ENCODE peak calls at places on chromosome 16, in four cellular contexts. X is PC-9, O is HCT116, W is H1. J is an unnamed sample.
A peak's percentile ranks its signal among the peaks of the same experiment; 100 is the strongest.

GRCh38 chr16:49720225-49720624 is 135.7 kb downstream of the ZNF423 start:
- DNase-seq in X (no peak), O (no peak), W (no peak), J (no peak)

GRCh38 chr16:20897253-20897896 is 2.8 kb downstream of the DCUN1D3 start:
- DNase-seq in X (no peak), O (no peak), W (no peak), J (peak; percentile 71)

GRCh38 chr16:1749152-1750117 is 21.9 kb downstream of the NME3 start:
- DNase-seq in X (no peak), O (no peak), W (no peak), J (peak; percentile 14)

GRCh38 chr16:50603206-50604064 is 55.2 kb downstream of the NKD1 start:
- DNase-seq in X (no peak), O (no peak), W (no peak), J (peak; percentile 60)

GRCh38 chr16:14301150-14302030 is 230.3 kb downstream of the MRTFB start:
- DNase-seq in X (peak; percentile 73), O (no peak), W (no peak), J (no peak)

GRCh38 chr16:8634991-8635736 is 13.7 kb downstream of the METTL22 start:
- DNase-seq in X (no peak), O (no peak), W (peak; percentile 43), J (peak; percentile 13)

GRCh38 chr16:23081675-23082119 is 67.6 kb downstream of the USP31 start:
- DNase-seq in X (no peak), O (no peak), W (no peak), J (peak; percentile 87)

GRCh38 chr16:27556471-27556870 is 6.5 kb downstream of the KATNIP start:
- DNase-seq in X (no peak), O (no peak), W (no peak), J (no peak)

GRCh38 chr16:8863594-8864424 is 5.0 kb downstream of the CARHSP1 start:
- DNase-seq in X (no peak), O (no peak), W (no peak), J (no peak)

GRCh38 chr16:74026373-74027281 is 270.0 kb upstream of the PSMD7 start:
- DNase-seq in X (no peak), O (no peak), W (no peak), J (no peak)

GRCh38 chr16:30561212-30561816 is 3.1 kb upstream of the ZNF764 start:
- DNase-seq in X (no peak), O (no peak), W (no peak), J (no peak)

GRCh38 chr16:54488729-54489128 is 202.1 kb upstream of the IRX3 start:
- DNase-seq in X (no peak), O (no peak), W (no peak), J (no peak)

DNA sequence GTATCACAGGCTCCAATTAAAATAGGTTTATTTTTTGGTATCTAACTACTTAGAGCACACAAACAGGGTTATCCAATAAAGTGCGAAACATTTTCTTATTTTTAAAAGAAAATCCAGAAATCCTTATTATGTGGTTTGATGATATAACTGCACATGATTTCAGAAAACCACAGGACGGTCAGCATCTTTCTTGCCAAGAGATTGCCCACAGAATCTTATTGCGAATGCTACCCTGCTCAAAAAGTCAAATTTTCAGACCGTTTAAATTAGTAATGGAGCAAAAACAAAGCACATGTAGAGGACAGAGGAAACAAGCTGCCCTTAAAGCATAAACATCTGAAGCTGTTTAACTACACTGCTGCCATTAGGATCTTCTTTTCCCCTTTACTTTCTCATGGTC is 43.9 kb downstream of the CMTM4 start:
- DNase-seq in X (no peak), O (no peak), W (no peak), J (peak; percentile 41)
- H3K79me2 ChIP-seq in X (peaks cover 13% of the 10 kb centered on the region), O (peaks cover 49% of the 10 kb centered on the region), W (peaks cover 3% of the 10 kb centered on the region), J (no peaks in the 10 kb centered on the region)

GRCh38 chr16:56190903-56191806 is at the start of gene GNAO1:
- DNase-seq in X (peak; percentile 43), O (no peak), W (no peak), J (peak; percentile 35)
- TF ChIP-seq EZH2 in X (no peak), O (no peak), W (no peak), J (peak; percentile 60)

GRCh38 chr16:17278988-17279387 is 191.8 kb downstream of the XYLT1 start:
- DNase-seq in X (no peak), O (no peak), W (no peak), J (no peak)

GRCh38 chr16:17275989-17276530 is 194.7 kb downstream of the XYLT1 start:
- DNase-seq in X (no peak), O (no peak), W (no peak), J (no peak)

GRCh38 chr16:17276610-17277009 is 194.2 kb downstream of the XYLT1 start:
- DNase-seq in X (no peak), O (no peak), W (no peak), J (no peak)

GRCh38 chr16:17275076-17275732 is 195.6 kb downstream of the XYLT1 start:
- DNase-seq in X (no peak), O (peak; percentile 68), W (no peak), J (peak; percentile 48)

GRCh38 chr16:17277981-17278381 is 192.8 kb downstream of the XYLT1 start:
- DNase-seq in X (no peak), O (peak; percentile 24), W (no peak), J (no peak)
- H3K79me2 ChIP-seq in X (no peaks in the 10 kb centered on the region), O (no peaks in the 10 kb centered on the region), W (no peaks in the 10 kb centered on the region), J (peaks cover 51% of the 10 kb centered on the region)

GRCh38 chr16:3459401-3460090 is 16.1 kb downstream of the NAA60 start:
- DNase-seq in X (no peak), O (no peak), W (no peak), J (peak; percentile 12)
- TF ChIP-seq EZH2 in X (no peak), O (no peak), W (no peak), J (no peak)

DNA sequence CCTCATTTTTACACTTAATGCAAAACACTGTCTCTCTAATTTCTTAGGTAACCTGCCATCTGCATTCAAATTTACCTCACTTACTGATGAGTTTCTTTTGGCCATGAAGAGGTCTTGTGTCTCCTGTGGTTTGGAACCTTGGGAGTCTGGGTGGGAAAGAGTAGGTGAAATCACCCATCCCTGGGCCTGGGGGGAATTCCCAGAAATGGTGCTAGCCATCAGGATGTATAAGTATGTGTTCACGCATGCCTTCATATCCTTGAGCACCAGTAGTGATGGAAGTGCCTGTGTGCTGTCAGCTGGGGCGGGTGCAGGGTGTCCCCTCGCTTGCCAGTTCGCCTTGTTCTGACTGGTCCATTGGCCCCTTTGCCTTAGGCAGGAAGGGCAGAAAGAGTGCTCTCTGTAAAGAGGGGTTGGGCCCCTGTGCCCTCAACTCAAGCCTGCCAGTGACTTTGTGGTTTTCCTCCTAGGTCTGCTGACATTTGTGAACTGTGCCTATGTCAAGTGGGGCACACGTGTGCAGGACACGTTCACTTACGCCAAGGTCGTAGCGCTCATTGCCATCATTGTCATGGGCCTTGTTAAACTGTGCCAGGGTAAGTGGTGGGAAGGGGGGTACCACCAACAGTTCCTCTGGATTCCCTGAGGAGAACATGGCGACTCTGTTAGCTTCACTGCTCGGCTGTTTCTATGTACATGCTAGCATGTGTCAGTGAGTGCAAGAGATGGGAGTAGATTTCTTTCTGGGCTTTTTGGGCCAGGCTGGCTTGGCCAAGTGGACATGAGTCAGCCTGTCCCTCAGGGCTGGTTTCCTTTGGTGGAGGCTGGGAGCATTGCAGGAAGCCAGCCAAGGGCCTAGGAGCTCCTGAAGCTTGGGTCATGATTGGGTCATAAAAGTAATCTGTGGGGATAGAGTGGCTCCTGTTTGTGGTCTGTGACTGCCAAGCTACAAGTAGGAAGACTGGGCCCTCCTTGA is 23.2 kb downstream of the SLC7A6OS start:
- DNase-seq in X (peak; percentile 63), O (no peak), W (no peak), J (peak; percentile 65)
- H3K79me2 ChIP-seq in X (no peaks in the 10 kb centered on the region), O (peaks cover 56% of the 10 kb centered on the region), W (no peaks in the 10 kb centered on the region), J (peaks cover 65% of the 10 kb centered on the region)

GRCh38 chr16:89071686-89072182 is 21.9 kb upstream of the ACSF3 start:
- DNase-seq in X (no peak), O (no peak), W (no peak), J (no peak)
- TF ChIP-seq EZH2 in X (no peak), O (no peak), W (no peak), J (no peak)

GRCh38 chr16:67704110-67704509 is 15.0 kb downstream of the GFOD2 start:
- DNase-seq in X (no peak), O (no peak), W (no peak), J (no peak)
- H3K79me2 ChIP-seq in X (peaks cover 26% of the 10 kb centered on the region), O (peaks cover 58% of the 10 kb centered on the region), W (no peaks in the 10 kb centered on the region), J (peaks cover 59% of the 10 kb centered on the region)

GRCh38 chr16:81311762-81312161 is 3.0 kb upstream of the GAN start:
- DNase-seq in X (no peak), O (no peak), W (no peak), J (no peak)
- TF ChIP-seq EZH2 in X (no peak), O (no peak), W (no peak), J (no peak)

DNA sequence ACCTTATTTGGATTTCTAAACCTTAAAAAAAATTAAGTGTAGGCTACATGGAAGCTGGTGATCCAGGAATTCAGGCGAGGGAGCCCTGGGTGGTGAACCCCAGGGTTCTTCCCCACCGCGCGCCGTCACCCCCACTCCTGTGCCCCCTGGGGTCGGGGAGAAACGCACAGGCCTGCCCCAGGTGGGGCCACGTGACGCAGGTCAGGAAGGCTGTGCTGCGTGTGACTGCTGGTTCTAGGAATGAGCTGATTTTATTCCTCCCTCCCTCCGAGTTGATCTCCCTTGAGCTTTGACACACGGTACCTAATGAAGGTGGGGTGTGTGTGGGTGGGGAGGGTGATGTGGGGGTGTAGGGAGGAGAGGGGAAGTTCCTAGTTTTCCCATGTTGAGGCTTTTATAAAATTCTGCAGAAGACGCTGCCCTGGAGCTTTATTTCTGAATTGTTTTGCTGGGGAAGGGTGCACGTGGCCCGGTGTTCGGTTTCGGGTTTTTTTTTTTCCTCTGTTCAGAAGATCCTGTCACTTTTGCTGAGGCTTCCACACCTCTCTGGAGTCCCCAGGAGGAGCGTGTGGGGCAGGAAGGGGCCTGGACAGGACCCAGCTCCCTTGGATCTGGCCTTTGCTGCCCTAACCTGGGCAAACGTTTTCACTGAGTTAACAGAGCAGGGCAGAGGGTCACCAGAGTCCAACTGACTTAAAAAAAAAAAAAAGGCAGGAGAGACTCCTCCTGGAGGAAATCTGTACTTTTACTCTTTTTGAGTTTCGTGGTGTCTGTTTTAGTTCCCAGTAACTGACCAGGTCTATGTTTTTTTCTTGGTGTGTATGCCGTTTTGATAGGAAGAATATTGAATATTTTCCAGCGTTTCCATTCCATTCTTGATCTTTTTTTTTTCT is 55.8 kb upstream of the GSE1 start:
- DNase-seq in X (no peak), O (no peak), W (no peak), J (no peak)
- H3K79me2 ChIP-seq in X (peaks cover 73% of the 10 kb centered on the region), O (peaks cover 3% of the 10 kb centered on the region), W (peaks cover 10% of the 10 kb centered on the region), J (peaks cover 44% of the 10 kb centered on the region)

DNA sequence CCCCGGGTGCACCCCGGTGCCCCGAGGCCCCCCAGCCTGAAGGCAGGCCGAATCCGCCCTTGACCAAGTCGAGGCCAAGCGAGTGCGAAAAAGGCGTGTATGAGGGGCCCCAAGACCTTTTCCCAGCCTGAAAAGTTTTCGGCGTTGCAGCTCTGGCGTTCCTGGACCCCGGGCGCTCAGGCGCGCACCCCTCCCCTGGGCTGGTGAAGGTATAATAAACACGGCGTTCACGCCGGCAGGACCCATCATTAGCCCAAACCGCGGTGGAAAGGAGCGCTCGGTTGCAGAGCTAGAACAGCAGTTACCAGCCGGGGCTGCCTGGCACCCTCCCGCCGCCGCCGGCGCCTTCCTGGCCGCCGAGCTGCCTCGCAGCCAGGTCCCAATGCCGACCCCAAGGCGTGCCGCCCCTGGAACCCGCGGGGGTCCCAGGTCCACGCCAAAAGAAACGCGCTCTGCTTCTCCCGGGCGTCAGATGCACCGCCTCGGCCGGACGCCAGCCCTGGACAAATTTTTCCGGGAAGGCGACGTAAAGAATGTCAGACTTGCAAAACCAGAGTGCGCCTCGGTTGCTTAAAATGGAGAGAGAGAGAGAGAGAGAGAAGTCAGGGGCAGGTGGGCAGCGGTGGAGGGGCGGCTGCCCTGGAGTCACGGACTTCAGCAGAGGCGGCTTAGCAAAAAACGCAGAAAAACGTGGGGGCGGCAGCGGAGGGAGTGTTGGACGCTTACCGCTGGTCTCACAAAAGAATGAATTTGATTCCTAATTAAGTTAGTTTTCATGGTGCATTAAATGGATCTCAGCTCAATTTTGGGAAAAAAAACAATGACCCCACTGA is 11.4 kb upstream of the FOXF1 start:
- DNase-seq in X (no peak), O (no peak), W (no peak), J (no peak)
- TF ChIP-seq EZH2 in X (no peak), O (no peak), W (peak; percentile 99), J (peak; percentile 87)

J was measured in astrocyte.